ENCODE peak calls at places on chromosomes 11 and 22, in four cellular contexts. H, J, F and U are unnamed samples. For H3K4me1, the result is how much of the 10 kb centered on the place peaks cover.

GRCh38 chr11:35157814-35158213 is 18.8 kb downstream of the CD44 start:
- DNase-seq in H (no peak), J (no peak), F (no peak), U (no peak)

GRCh38 chr11:130916238-130916855 is at the start of gene SNX19:
- DNase-seq in H (peak), J (peak), F (peak), U (peak)

GRCh38 chr11:132499661-132500060 is 1032.6 kb downstream of the OPCML start:
- DNase-seq in H (no peak), J (no peak), F (no peak), U (no peak)

GRCh38 chr11:129639300-129639699 is 176.3 kb upstream of the TMEM45B start:
- DNase-seq in H (no peak), J (peak), F (peak), U (peak)

GRCh38 chr11:43943931-43944751 is 1.7 kb downstream of the C11orf96 start:
- DNase-seq in H (no peak), J (peak), F (peak), U (no peak)

GRCh38 chr11:126878892-126879291 is 121.7 kb downstream of the KIRREL3 start:
- DNase-seq in H (no peak), J (no peak), F (no peak), U (no peak)

GRCh38 chr22:36616682-36617081 is 86.9 kb downstream of the CACNG2 start:
- DNase-seq in H (no peak), J (no peak), F (no peak), U (no peak)

GRCh38 chr11:134132808-134133207 is 63.9 kb downstream of the JAM3 start:
- DNase-seq in H (no peak), J (peak), F (peak), U (no peak)

GRCh38 chr11:44017443-44018126 is 30.2 kb upstream of the ACCSL start:
- DNase-seq in H (no peak), J (no peak), F (peak), U (no peak)

GRCh38 chr11:115716577-115717214 is 212.5 kb upstream of the CADM1 start:
- DNase-seq in H (no peak), J (no peak), F (no peak), U (no peak)

GRCh38 chr11:71498091-71498490 is 29.0 kb upstream of the KRTAP5-7 start:
- DNase-seq in H (no peak), J (no peak), F (no peak), U (no peak)

GRCh38 chr22:50361688-50362087 is 18.6 kb downstream of the PPP6R2 start:
- DNase-seq in H (no peak), J (no peak), F (no peak), U (no peak)

GRCh38 chr11:44729065-44729464 is 2.3 kb downstream of the TSPAN18 start:
- DNase-seq in H (peak), J (no peak), F (no peak), U (no peak)

GRCh38 chr11:129190087-129190486 is 2.0 kb downstream of the ARHGAP32 start:
- DNase-seq in H (no peak), J (peak), F (peak), U (no peak)

GRCh38 chr11:15622231-15622890 is 507.6 kb downstream of the INSC start:
- DNase-seq in H (no peak), J (no peak), F (no peak), U (no peak)

GRCh38 chr22:46001426-46002106 is 24.6 kb upstream of the WNT7B start:
- DNase-seq in H (peak), J (no peak), F (no peak), U (no peak)

GRCh38 chr22:25334091-25334490 is 114.7 kb downstream of the CRYBB2 start:
- DNase-seq in H (peak), J (peak), F (peak), U (no peak)

GRCh38 chr11:134377876-134378275 is 34.2 kb downstream of the B3GAT1 start:
- DNase-seq in H (peak), J (no peak), F (no peak), U (no peak)

GRCh38 chr11:9169595-9170295 is 78.3 kb upstream of the SCUBE2 start:
- DNase-seq in H (no peak), J (no peak), F (peak), U (peak)

GRCh38 chr11:80586464-80586863 is 1145.6 kb upstream of the TENM4 start:
- DNase-seq in H (no peak), J (peak), F (no peak), U (no peak)

GRCh38 chr11:104907521-104908185 is 9.4 kb upstream of the CASP12 start:
- DNase-seq in H (no peak), J (no peak), F (peak), U (no peak)

GRCh38 chr11:120811731-120812130 is 212.2 kb upstream of the TBCEL start:
- DNase-seq in H (no peak), J (no peak), F (no peak), U (no peak)
- H3K4me1 ChIP-seq in H (under half), J (under half), F (under half), U (under half)

DNA sequence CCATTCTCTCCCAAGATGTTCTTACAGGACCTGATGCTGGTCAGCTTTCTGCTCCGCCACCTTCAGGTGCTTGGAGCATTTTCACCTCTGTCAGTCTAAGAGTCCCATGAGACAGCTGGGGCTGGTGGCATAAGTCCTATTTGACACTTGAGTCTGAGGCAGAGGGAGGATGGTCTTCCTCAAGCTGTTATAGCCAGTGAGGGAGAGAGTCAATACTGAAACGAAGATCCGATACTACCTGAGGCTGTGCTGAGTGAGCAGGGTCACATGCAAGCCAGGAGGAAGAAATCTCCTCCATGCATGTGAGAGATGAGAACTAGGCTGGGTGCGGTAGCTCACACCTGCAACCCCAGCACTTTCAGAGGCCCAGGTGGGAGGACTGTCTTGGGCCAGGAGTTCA is 5.6 kb downstream of the ZFPL1 start:
- DNase-seq in H (no peak), J (no peak), F (no peak), U (no peak)
- H3K4me1 ChIP-seq in H (under half), J (under half), F (under half), U (under half)

GRCh38 chr22:30313527-30314385 is 13.0 kb downstream of the TBC1D10A start:
- DNase-seq in H (no peak), J (peak), F (no peak), U (no peak)
- H3K4me1 ChIP-seq in H (half or more), J (half or more), F (under half), U (half or more)

GRCh38 chr11:125772834-125773505 is 5.7 kb downstream of the PATE2 start:
- DNase-seq in H (no peak), J (peak), F (peak), U (no peak)

GRCh38 chr11:125777309-125777708 is 1.3 kb downstream of the PATE2 start:
- DNase-seq in H (no peak), J (peak), F (peak), U (no peak)

GRCh38 chr11:125768256-125769046 is 10.2 kb downstream of the PATE2 start:
- DNase-seq in H (no peak), J (no peak), F (no peak), U (no peak)

GRCh38 chr11:125770583-125770982 is 8.0 kb downstream of the PATE2 start:
- DNase-seq in H (no peak), J (no peak), F (no peak), U (no peak)

DNA sequence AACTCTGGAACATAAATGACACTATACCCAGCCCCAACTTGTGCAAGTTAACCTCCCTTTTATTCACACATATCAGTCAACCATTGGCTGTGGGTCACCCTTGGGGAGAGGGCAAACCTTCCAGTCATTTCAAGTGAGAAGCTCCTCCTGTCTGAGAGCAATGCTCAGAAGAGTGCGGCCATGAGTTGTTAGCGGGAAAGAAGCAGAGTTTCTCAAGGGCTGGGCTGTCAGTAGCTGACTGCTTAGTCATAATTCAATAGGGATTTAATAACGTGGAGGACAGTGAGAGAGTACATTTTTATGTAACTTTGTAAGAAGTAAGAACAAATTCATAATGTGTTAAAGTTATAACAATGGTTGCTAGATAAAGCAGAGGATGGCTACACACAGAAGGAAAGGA is 5.1 kb downstream of the PATE2 start:
- DNase-seq in H (no peak), J (no peak), F (peak), U (no peak)
- H3K4me1 ChIP-seq in H (under half), J (under half), F (under half), U (under half)

GRCh38 chr11:1560618-1561251 is 11.3 kb downstream of the DUSP8 start:
- DNase-seq in H (no peak), J (no peak), F (no peak), U (no peak)
- H3K4me1 ChIP-seq in H (half or more), J (under half), F (under half), U (under half)

GRCh38 chr11:72972541-72973128 is 158.4 kb downstream of the ATG16L2 start:
- DNase-seq in H (no peak), J (no peak), F (peak), U (peak)
- H3K4me1 ChIP-seq in H (under half), J (under half), F (half or more), U (under half)

DNA sequence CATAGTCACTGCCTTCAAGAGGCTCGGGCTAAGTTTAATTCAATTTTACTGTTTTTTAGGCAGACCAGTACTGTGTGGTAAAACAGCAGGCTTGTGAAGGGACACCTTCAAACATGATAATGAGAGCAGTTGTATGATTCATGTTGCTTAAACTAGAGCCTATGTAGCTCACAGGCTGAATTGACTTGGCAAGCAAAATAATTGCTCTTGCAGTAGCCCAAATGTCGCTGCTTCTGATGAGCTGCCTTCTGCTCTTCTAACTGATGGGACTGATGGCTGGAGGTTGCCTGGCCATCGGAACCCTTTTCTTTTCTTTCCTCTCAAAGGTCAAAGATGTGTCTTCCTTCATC is 137.6 kb downstream of the MAML2 start:
- DNase-seq in H (no peak), J (no peak), F (peak), U (no peak)
- H3K4me1 ChIP-seq in H (under half), J (under half), F (under half), U (under half)

GRCh38 chr11:73326929-73327811 is 19.1 kb downstream of the ARHGEF17 start:
- DNase-seq in H (no peak), J (peak), F (peak), U (peak)
- H3K4me1 ChIP-seq in H (half or more), J (under half), F (half or more), U (half or more)